ENCODE peak calls at places on chromosome 6, in ten cellular contexts. A, O, R, D, K, Q, T, Y, L and C are unnamed samples.

GRCh38 chr6:56226946-56227879 is 20.2 kb downstream of the COL21A1 start:
- DNase-seq in A (no peak), O (peak; percentile 51), R (no peak), D (no peak), K (no peak), Q (peak; percentile 83), T (peak; percentile 52), Y (no peak), L (no peak), C (peak; percentile 93)

GRCh38 chr6:89140347-89141159 is 5.3 kb upstream of the PM20D2 start:
- DNase-seq in A (no peak), O (peak; percentile 59), R (no peak), D (no peak), K (no peak), Q (no peak), T (no peak), Y (no peak), L (peak; percentile 56), C (no peak)

GRCh38 chr6:31453259-31453658 is 44.7 kb upstream of the MICB start:
- DNase-seq in A (no peak), O (no peak), R (no peak), D (no peak), K (no peak), Q (no peak), T (peak; percentile 20), Y (no peak), L (no peak), C (no peak)

GRCh38 chr6:72787521-72788031 is 165.7 kb downstream of the KCNQ5 start:
- DNase-seq in A (no peak), O (peak; percentile 89), R (no peak), D (no peak), K (no peak), Q (peak; percentile 90), T (peak; percentile 86), Y (no peak), L (peak; percentile 33), C (peak; percentile 79)

GRCh38 chr6:132813173-132813856 is 1.1 kb upstream of the RPS12 start:
- DNase-seq in A (no peak), O (peak; percentile 72), R (peak; percentile 70), D (peak; percentile 55), K (peak; percentile 53), Q (no peak), T (peak; percentile 42), Y (no peak), L (peak; percentile 48), C (no peak)

GRCh38 chr6:9657994-9658393 is 756.9 kb downstream of the TFAP2A start:
- DNase-seq in A (no peak), O (peak; percentile 81), R (no peak), D (no peak), K (no peak), Q (no peak), T (no peak), Y (no peak), L (no peak), C (no peak)

GRCh38 chr6:144007779-144008500 is at the start of gene PLAGL1:
- DNase-seq in A (no peak), O (peak; percentile 81), R (peak; percentile 21), D (peak; percentile 12), K (no peak), Q (no peak), T (peak; percentile 79), Y (peak; percentile 19), L (peak; percentile 68), C (no peak)

GRCh38 chr6:35148167-35148741 is 7.1 kb upstream of the TCP11 start:
- DNase-seq in A (no peak), O (peak; percentile 86), R (no peak), D (no peak), K (no peak), Q (no peak), T (peak; percentile 65), Y (no peak), L (no peak), C (peak; percentile 58)

GRCh38 chr6:141598487-141598886 is 534.2 kb upstream of the GJE1 start:
- DNase-seq in A (no peak), O (peak; percentile 55), R (no peak), D (no peak), K (no peak), Q (no peak), T (peak; percentile 29), Y (no peak), L (no peak), C (no peak)

GRCh38 chr6:38634518-38634917 is 5.2 kb downstream of the BTBD9 start:
- DNase-seq in A (no peak), O (peak; percentile 22), R (no peak), D (no peak), K (no peak), Q (no peak), T (no peak), Y (no peak), L (no peak), C (no peak)

GRCh38 chr6:157873735-157874344 is 50.8 kb downstream of the SNX9 start:
- DNase-seq in A (peak; percentile 82), O (peak; percentile 80), R (no peak), D (peak; percentile 36), K (peak; percentile 56), Q (peak; percentile 55), T (peak; percentile 77), Y (peak; percentile 40), L (peak; percentile 78), C (no peak)

GRCh38 chr6:108120311-108120710 is 45.5 kb upstream of the NR2E1 start:
- DNase-seq in A (no peak), O (no peak), R (no peak), D (no peak), K (no peak), Q (no peak), T (no peak), Y (no peak), L (no peak), C (no peak)

GRCh38 chr6:157486632-157487031 is 105.6 kb downstream of the ZDHHC14 start:
- DNase-seq in A (no peak), O (no peak), R (no peak), D (no peak), K (no peak), Q (no peak), T (no peak), Y (no peak), L (no peak), C (no peak)

GRCh38 chr6:797479-798077 is 104.6 kb upstream of the EXOC2 start:
- DNase-seq in A (no peak), O (peak; percentile 67), R (no peak), D (no peak), K (no peak), Q (peak; percentile 40), T (peak; percentile 69), Y (no peak), L (peak; percentile 77), C (peak; percentile 10)

GRCh38 chr6:108161724-108162282 is 4.0 kb upstream of the NR2E1 start:
- DNase-seq in A (no peak), O (no peak), R (no peak), D (no peak), K (no peak), Q (no peak), T (no peak), Y (no peak), L (no peak), C (no peak)

GRCh38 chr6:11999245-11999644 is 12.9 kb upstream of the HIVEP1 start:
- DNase-seq in A (no peak), O (no peak), R (no peak), D (no peak), K (no peak), Q (no peak), T (peak; percentile 60), Y (no peak), L (no peak), C (no peak)

GRCh38 chr6:160355001-160355400 is 6.8 kb downstream of the SLC22A3 start:
- DNase-seq in A (no peak), O (peak; percentile 92), R (no peak), D (no peak), K (no peak), Q (no peak), T (peak; percentile 85), Y (no peak), L (peak; percentile 20), C (peak; percentile 33)

GRCh38 chr6:21887301-21888185 is 294.0 kb downstream of the SOX4 start:
- DNase-seq in A (no peak), O (no peak), R (no peak), D (no peak), K (no peak), Q (no peak), T (peak; percentile 40), Y (no peak), L (no peak), C (no peak)

GRCh38 chr6:4354181-4354580 is 218.8 kb upstream of the ECI2 start:
- DNase-seq in A (no peak), O (no peak), R (no peak), D (no peak), K (no peak), Q (no peak), T (no peak), Y (no peak), L (no peak), C (no peak)

GRCh38 chr6:167496707-167497106 is 171.8 kb downstream of the TTLL2 start:
- DNase-seq in A (no peak), O (no peak), R (no peak), D (no peak), K (no peak), Q (no peak), T (no peak), Y (no peak), L (no peak), C (no peak)

GRCh38 chr6:105509506-105510331 is 106.8 kb upstream of the PREP start:
- DNase-seq in A (no peak), O (peak; percentile 75), R (no peak), D (no peak), K (no peak), Q (no peak), T (no peak), Y (no peak), L (peak; percentile 38), C (no peak)

GRCh38 chr6:100167585-100167984 is 173.6 kb upstream of the MCHR2 start:
- DNase-seq in A (no peak), O (no peak), R (no peak), D (no peak), K (no peak), Q (no peak), T (no peak), Y (no peak), L (no peak), C (no peak)

GRCh38 chr6:167094436-167094819 is 28.5 kb upstream of the CCR6 start:
- DNase-seq in A (no peak), O (no peak), R (no peak), D (no peak), K (no peak), Q (no peak), T (peak; percentile 16), Y (no peak), L (no peak), C (no peak)

GRCh38 chr6:106167105-106167814 is 81.1 kb downstream of the PRDM1 start:
- DNase-seq in A (no peak), O (no peak), R (no peak), D (no peak), K (no peak), Q (no peak), T (no peak), Y (no peak), L (no peak), C (no peak)

GRCh38 chr6:43089467-43089866 is 13.4 kb downstream of the PTK7 start:
- DNase-seq in A (no peak), O (no peak), R (no peak), D (no peak), K (no peak), Q (no peak), T (no peak), Y (no peak), L (no peak), C (no peak)

GRCh38 chr6:90502866-90503407 is 83.9 kb downstream of the MAP3K7 start:
- DNase-seq in A (no peak), O (no peak), R (no peak), D (no peak), K (no peak), Q (no peak), T (peak; percentile 11), Y (no peak), L (peak; percentile 52), C (no peak)